ENCODE peak calls at places on chromosomes 4 and X, in four cellular contexts. One of them, this sample, is unnamed. For H3K4me1, the result is how much of the 10 kb centered on the place peaks cover.

GRCh38 chrX:104122829-104123228 is 10.5 kb downstream of the ZCCHC18 start:
- DNase-seq in tibial nerve: no peak
- DNase-seq in upper lobe of left lung: no peak
- DNase-seq in gastrocnemius medialis: no peak
- DNase-seq in this sample: no peak

GRCh38 chr4:116180056-116180690 is 905.2 kb downstream of the TRAM1L1 start:
- DNase-seq in upper lobe of left lung: no peak
- DNase-seq in tibial nerve: no peak
- DNase-seq in gastrocnemius medialis: no peak
- DNase-seq in this sample: no peak

GRCh38 chrX:107672955-107673378 is 44.7 kb downstream of the PRPS1 start:
- DNase-seq in tibial nerve: peak
- DNase-seq in upper lobe of left lung: peak
- DNase-seq in gastrocnemius medialis: peak
- DNase-seq in this sample: peak

GRCh38 chr4:140071806-140072205 is 82.2 kb downstream of the MAML3 start:
- DNase-seq in upper lobe of left lung: no peak
- DNase-seq in gastrocnemius medialis: no peak
- DNase-seq in tibial nerve: peak
- DNase-seq in this sample: no peak

GRCh38 chrX:54721424-54721823 is 76.6 kb downstream of the ITIH6 start:
- DNase-seq in tibial nerve: no peak
- DNase-seq in gastrocnemius medialis: no peak
- DNase-seq in upper lobe of left lung: no peak
- DNase-seq in this sample: no peak

GRCh38 chr4:40998680-40999358 is 215.5 kb downstream of the APBB2 start:
- DNase-seq in gastrocnemius medialis: no peak
- DNase-seq in tibial nerve: no peak
- DNase-seq in upper lobe of left lung: no peak
- DNase-seq in this sample: no peak

GRCh38 chr4:109589605-109590004 is 29.6 kb downstream of the MCUB start:
- DNase-seq in tibial nerve: no peak
- DNase-seq in gastrocnemius medialis: no peak
- DNase-seq in upper lobe of left lung: no peak
- DNase-seq in this sample: no peak

GRCh38 chr4:111847256-111848108 is 297.8 kb upstream of the FAM241A start:
- DNase-seq in gastrocnemius medialis: no peak
- DNase-seq in upper lobe of left lung: no peak
- DNase-seq in tibial nerve: no peak
- DNase-seq in this sample: no peak

GRCh38 chrX:18146954-18147353 is 73.7 kb downstream of the BEND2 start:
- DNase-seq in tibial nerve: no peak
- DNase-seq in gastrocnemius medialis: no peak
- DNase-seq in upper lobe of left lung: no peak
- DNase-seq in this sample: no peak

GRCh38 chr4:44985938-44986337 is 259.6 kb upstream of the GNPDA2 start:
- DNase-seq in tibial nerve: no peak
- DNase-seq in upper lobe of left lung: no peak
- DNase-seq in gastrocnemius medialis: no peak
- DNase-seq in this sample: no peak

GRCh38 chr4:147596377-147596776 is 20.8 kb upstream of the TMEM184C start:
- DNase-seq in upper lobe of left lung: no peak
- DNase-seq in gastrocnemius medialis: no peak
- DNase-seq in tibial nerve: no peak
- DNase-seq in this sample: no peak

GRCh38 chr4:125070869-125071268 is 243.9 kb upstream of the FAT4 start:
- DNase-seq in gastrocnemius medialis: no peak
- DNase-seq in tibial nerve: no peak
- DNase-seq in upper lobe of left lung: no peak
- DNase-seq in this sample: no peak

GRCh38 chr4:137960371-137961050 is 281.6 kb downstream of the SLC7A11 start:
- DNase-seq in tibial nerve: no peak
- DNase-seq in gastrocnemius medialis: no peak
- DNase-seq in upper lobe of left lung: no peak
- DNase-seq in this sample: no peak

GRCh38 chr4:24669751-24670150 is 85.4 kb upstream of the DHX15 start:
- DNase-seq in gastrocnemius medialis: no peak
- DNase-seq in tibial nerve: no peak
- DNase-seq in upper lobe of left lung: no peak
- DNase-seq in this sample: no peak

GRCh38 chr4:53119685-53120084 is 246.2 kb downstream of the SCFD2 start:
- DNase-seq in tibial nerve: no peak
- DNase-seq in gastrocnemius medialis: no peak
- DNase-seq in upper lobe of left lung: no peak
- DNase-seq in this sample: peak

GRCh38 chrX:129739591-129739990 is 812 bp downstream of the XPNPEP2 start:
- DNase-seq in gastrocnemius medialis: no peak
- DNase-seq in upper lobe of left lung: no peak
- DNase-seq in tibial nerve: no peak
- DNase-seq in this sample: peak
- H3K4me1 ChIP-seq in gastrocnemius medialis: under half
- H3K4me1 ChIP-seq in upper lobe of left lung: under half
- H3K4me1 ChIP-seq in tibial nerve: under half
- H3K4me1 ChIP-seq in this sample: under half

GRCh38 chrX:141897690-141898089 is 6.0 kb upstream of the MAGEC1 start:
- DNase-seq in tibial nerve: no peak
- DNase-seq in upper lobe of left lung: no peak
- DNase-seq in gastrocnemius medialis: no peak
- DNase-seq in this sample: no peak

GRCh38 chrX:141894733-141895132 is 9.0 kb upstream of the MAGEC1 start:
- DNase-seq in gastrocnemius medialis: no peak
- DNase-seq in tibial nerve: no peak
- DNase-seq in upper lobe of left lung: peak
- DNase-seq in this sample: no peak
- H3K4me1 ChIP-seq in gastrocnemius medialis: under half
- H3K4me1 ChIP-seq in tibial nerve: under half
- H3K4me1 ChIP-seq in upper lobe of left lung: under half
- H3K4me1 ChIP-seq in this sample: under half

GRCh38 chr4:94410678-94411206 is 41.0 kb upstream of the PDLIM5 start:
- DNase-seq in gastrocnemius medialis: peak
- DNase-seq in upper lobe of left lung: no peak
- DNase-seq in tibial nerve: peak
- DNase-seq in this sample: peak
- H3K4me1 ChIP-seq in gastrocnemius medialis: half or more
- H3K4me1 ChIP-seq in upper lobe of left lung: under half
- H3K4me1 ChIP-seq in tibial nerve: under half
- H3K4me1 ChIP-seq in this sample: under half

GRCh38 chr4:169988252-169988651 is 37.9 kb downstream of the MFAP3L start:
- DNase-seq in upper lobe of left lung: no peak
- DNase-seq in tibial nerve: no peak
- DNase-seq in gastrocnemius medialis: no peak
- DNase-seq in this sample: no peak
- H3K4me1 ChIP-seq in upper lobe of left lung: under half
- H3K4me1 ChIP-seq in tibial nerve: under half
- H3K4me1 ChIP-seq in gastrocnemius medialis: under half
- H3K4me1 ChIP-seq in this sample: under half

DNA sequence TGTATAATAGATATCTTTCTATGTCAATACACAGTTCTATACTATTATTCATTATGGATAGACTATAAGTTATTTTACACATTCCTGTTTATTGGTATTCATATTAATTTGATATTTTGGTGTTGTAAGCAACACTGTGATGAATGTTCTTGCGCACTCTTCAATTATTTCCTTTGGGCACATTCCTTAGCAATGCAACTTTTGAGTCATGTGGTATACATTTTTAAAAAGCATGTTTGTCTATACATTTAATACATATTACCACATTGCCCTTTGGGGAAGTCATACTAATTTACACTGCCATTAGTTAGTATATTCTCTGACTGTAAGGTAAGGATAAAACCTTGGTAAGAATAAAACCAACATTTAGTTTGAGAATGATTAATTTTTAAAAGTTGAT is 21.0 kb downstream of the FRAS1 start:
- DNase-seq in gastrocnemius medialis: no peak
- DNase-seq in upper lobe of left lung: no peak
- DNase-seq in tibial nerve: no peak
- DNase-seq in this sample: no peak
- H3K4me1 ChIP-seq in gastrocnemius medialis: under half
- H3K4me1 ChIP-seq in upper lobe of left lung: under half
- H3K4me1 ChIP-seq in tibial nerve: under half
- H3K4me1 ChIP-seq in this sample: under half

This sample was measured in ovary.